ENCODE peak calls at places on chromosomes 11 and 22, in five cellular contexts. W, V, Z, Q and O are unnamed samples.

GRCh38 chr22:48423481-48423901 is 1404.2 kb downstream of the BRD1 start:
- DNase-seq in V (no peak), Z (peak; percentile 19), Q (no peak), W (no peak), O (no peak)

GRCh38 chr11:73191151-73191550 is 26.9 kb upstream of the P2RY2 start:
- DNase-seq in W (no peak), V (no peak), Q (no peak), Z (no peak), O (no peak)

GRCh38 chr11:134367781-134368180 is 36.0 kb downstream of the GLB1L2 start:
- DNase-seq in Q (no peak), V (no peak), Z (no peak), W (no peak), O (no peak)

GRCh38 chr11:3156661-3157311 is 8.3 kb downstream of the OSBPL5 start:
- DNase-seq in Q (no peak), V (no peak), W (no peak), Z (no peak), O (no peak)

GRCh38 chr11:9380773-9381172 is 3.7 kb upstream of the IPO7 start:
- DNase-seq in V (no peak), W (no peak), Q (no peak), Z (no peak), O (no peak)

GRCh38 chr11:2441171-2441570 is 3.1 kb downstream of the TRPM5 start:
- DNase-seq in Z (no peak), W (no peak), V (no peak), Q (no peak), O (no peak)

GRCh38 chr11:48005133-48005532 is 24.8 kb downstream of the PTPRJ start:
- DNase-seq in Z (no peak), W (no peak), V (no peak), Q (no peak), O (no peak)

GRCh38 chr11:2998073-2998850 is 6.1 kb upstream of the NAP1L4 start:
- DNase-seq in V (no peak), Z (no peak), W (no peak), Q (no peak), O (no peak)

GRCh38 chr11:46984987-46985386 is 48.4 kb downstream of the CSTPP1 start:
- DNase-seq in W (no peak), Z (no peak), V (no peak), Q (no peak), O (no peak)

GRCh38 chr22:38148252-38148651 is 33.4 kb downstream of the PLA2G6 start:
- DNase-seq in W (no peak), Z (peak; percentile 84), V (no peak), Q (no peak), O (no peak)

GRCh38 chr11:112771847-112772246 is 189.4 kb upstream of the NCAM1 start:
- DNase-seq in Q (no peak), V (no peak), Z (no peak), W (no peak), O (no peak)

GRCh38 chr11:22802861-22803260 is 26.7 kb downstream of the SVIP start:
- DNase-seq in W (no peak), Q (no peak), Z (no peak), V (no peak), O (no peak)

GRCh38 chr22:37299969-37300509 is 17.7 kb downstream of the CYTH4 start:
- DNase-seq in Q (no peak), Z (no peak), V (no peak), W (no peak), O (no peak)

GRCh38 chr22:38935023-38935422 is 22.4 kb upstream of the APOBEC3A start:
- DNase-seq in W (no peak), Q (no peak), V (peak; percentile 95), Z (peak; percentile 14), O (peak; percentile 97)

GRCh38 chr22:36577019-36577418 is 48.1 kb upstream of the EIF3D start:
- DNase-seq in Q (no peak), Z (peak; percentile 89), W (no peak), V (no peak), O (no peak)

GRCh38 chr11:125070699-125071254 is 7.7 kb downstream of the SLC37A2 start:
- DNase-seq in Q (no peak), V (no peak), Z (peak; percentile 46), W (peak; percentile 36), O (no peak)

GRCh38 chr11:32562839-32563599 is 20.6 kb upstream of the EIF3M start:
- DNase-seq in W (no peak), V (no peak), Z (no peak), Q (no peak), O (no peak)

GRCh38 chr11:107741044-107741823 is 29.4 kb upstream of the SLN start:
- DNase-seq in Q (peak; percentile 5), V (no peak), Z (no peak), W (no peak), O (no peak)

GRCh38 chr11:120031156-120031555 is 106.8 kb downstream of the TRIM29 start:
- DNase-seq in V (no peak), Z (no peak), Q (no peak), W (no peak), O (no peak)

GRCh38 chr22:48740086-48740730 is 1087.5 kb downstream of the BRD1 start:
- DNase-seq in Z (no peak), Q (no peak), W (no peak), V (no peak), O (no peak)

GRCh38 chr11:73538381-73538872 is 59.5 kb downstream of the FAM168A start:
- DNase-seq in Z (no peak), V (no peak), Q (no peak), W (no peak), O (peak; percentile 3)

GRCh38 chr11:113689711-113690618 is 16.1 kb downstream of the TMPRSS5 start:
- DNase-seq in W (no peak), V (no peak), Q (no peak), Z (no peak), O (no peak)

GRCh38 chr11:102853956-102854355 is 10.5 kb upstream of the MMP3 start:
- DNase-seq in V (no peak), Z (no peak), Q (no peak), W (no peak), O (no peak)

GRCh38 chr11:1343391-1344055 is 34.1 kb upstream of the TOLLIP start:
- DNase-seq in Z (no peak), Q (no peak), V (no peak), W (no peak), O (no peak)

GRCh38 chr11:119496453-119496852 is 73.5 kb upstream of the THY1 start:
- DNase-seq in Q (no peak), W (no peak), Z (no peak), V (no peak), O (no peak)

GRCh38 chr11:58919980-58920379 is 19.3 kb upstream of the GLYATL1 start:
- DNase-seq in Z (no peak), V (no peak), Q (no peak), W (no peak), O (no peak)

GRCh38 chr11:126914941-126915340 is 85.6 kb downstream of the KIRREL3 start:
- DNase-seq in W (no peak), Z (no peak), V (no peak), Q (no peak), O (no peak)

GRCh38 chr11:68099057-68099456 is 22.1 kb downstream of the CHKA start:
- DNase-seq in Z (no peak), V (no peak), W (no peak), Q (no peak), O (no peak)

GRCh38 chr11:128806496-128807261 is 60.4 kb downstream of the KCNJ1 start:
- DNase-seq in V (no peak), Q (no peak), Z (no peak), W (no peak), O (no peak)

GRCh38 chr22:36144886-36145541 is 15.5 kb downstream of the APOL3 start:
- DNase-seq in W (no peak), V (no peak), Z (peak; percentile 66), Q (no peak), O (peak; percentile 72)

GRCh38 chr11:76077575-76078150 is 128.6 kb downstream of the WNT11 start:
- DNase-seq in W (no peak), Q (no peak), V (no peak), Z (no peak), O (no peak)

GRCh38 chr22:36285545-36285944 is 32.6 kb downstream of the APOL1 start:
- DNase-seq in V (no peak), W (no peak), Z (no peak), Q (no peak), O (no peak)